ENCODE peak calls at places on chromosomes 4 and X, in eight cellular contexts. Q, O, I, B, P, M, K and A are unnamed samples.

GRCh38 chr4:126939401-126939800 is 693.4 kb upstream of the INTU start:
- DNase-seq in P (no peak), O (no peak), K (no peak), M (no peak), B (no peak), I (no peak), Q (no peak), A (no peak)

GRCh38 chrX:110414679-110415439 is 56.2 kb downstream of the RTL9 start:
- DNase-seq in Q (no peak), I (no peak), O (no peak), M (peak; percentile 15), B (no peak), K (no peak), P (no peak), A (no peak)

GRCh38 chrX:133813991-133814390 is 171.4 kb downstream of the GPC3 start:
- DNase-seq in P (no peak), Q (no peak), O (no peak), I (no peak), K (no peak), B (no peak), M (no peak), A (no peak)

GRCh38 chrX:24208494-24209240 is 59.1 kb downstream of the ZFX start:
- DNase-seq in P (no peak), K (no peak), O (no peak), I (no peak), B (no peak), M (no peak), Q (no peak), A (no peak)

GRCh38 chr4:71261633-71262121 is 77.1 kb upstream of the SLC4A4 start:
- DNase-seq in Q (no peak), M (peak; percentile 20), O (no peak), P (no peak), B (no peak), K (no peak), I (no peak), A (no peak)

GRCh38 chr4:83599183-83599582 is 63.3 kb downstream of the GPAT3 start:
- DNase-seq in B (peak; percentile 55), Q (peak; percentile 46), I (no peak), M (no peak), K (peak; percentile 27), O (no peak), P (peak; percentile 23), A (peak; percentile 63)

GRCh38 chr4:148430847-148431246 is 11.4 kb downstream of the NR3C2 start:
- DNase-seq in Q (no peak), M (no peak), P (no peak), B (no peak), O (no peak), K (no peak), I (no peak), A (no peak)

GRCh38 chrX:68985135-68985725 is 156.4 kb downstream of the EFNB1 start:
- DNase-seq in O (no peak), Q (no peak), B (peak; percentile 2), M (no peak), I (no peak), P (no peak), K (no peak), A (peak; percentile 1)

GRCh38 chr4:78592104-78592783 is 40.7 kb downstream of the ANXA3 start:
- DNase-seq in I (no peak), M (no peak), K (no peak), Q (peak; percentile 12), P (no peak), O (peak; percentile 3), B (peak; percentile 70), A (peak; percentile 73)

GRCh38 chr4:168879178-168879577 is 130.9 kb downstream of the CBR4 start:
- DNase-seq in B (no peak), Q (no peak), M (no peak), O (no peak), I (no peak), K (no peak), P (no peak), A (no peak)
- H3K4me1 ChIP-seq in B (no peaks in the 10 kb centered on the region), Q (peaks cover 26% of the 10 kb centered on the region), M (peaks cover 4% of the 10 kb centered on the region), O (peaks cover 5% of the 10 kb centered on the region), I (no peaks in the 10 kb centered on the region), K (peaks cover 25% of the 10 kb centered on the region), P (peaks cover 15% of the 10 kb centered on the region), A (no peaks in the 10 kb centered on the region)

GRCh38 chr4:42781325-42781724 is 111.2 kb upstream of the GRXCR1 start:
- DNase-seq in B (no peak), Q (no peak), I (no peak), M (no peak), K (no peak), P (no peak), O (no peak), A (no peak)

GRCh38 chr4:42778349-42778748 is 114.2 kb upstream of the GRXCR1 start:
- DNase-seq in B (no peak), M (no peak), O (no peak), P (no peak), I (no peak), Q (no peak), K (no peak), A (no peak)
- TF ChIP-seq REST in B (no peak), M (no peak), O (no peak), P (no peak), I (no peak), Q (no peak), K (no peak), A (no peak)

DNA sequence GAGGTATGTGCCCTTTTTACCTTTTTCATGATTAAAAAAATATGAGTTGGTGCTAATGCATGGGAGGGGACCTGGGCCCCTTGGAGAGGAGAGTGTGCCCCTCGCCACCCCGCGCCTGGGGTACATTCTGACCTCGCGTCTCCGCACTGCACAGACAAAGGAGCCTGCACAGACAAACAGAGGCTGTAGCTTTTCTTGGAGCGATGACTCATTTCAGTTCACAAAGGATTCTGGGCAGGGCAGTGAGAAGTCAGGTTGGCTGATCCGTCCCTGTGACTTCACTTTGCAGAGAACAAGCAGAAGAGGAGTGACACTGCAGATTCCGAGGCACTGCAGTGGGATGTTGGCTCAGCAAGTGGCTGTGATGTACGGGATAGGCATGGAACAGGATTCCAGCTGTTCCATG is 82.9 kb downstream of the STOX2 start:
- DNase-seq in B (peak; percentile 16), K (peak; percentile 7), Q (peak; percentile 95), P (peak; percentile 68), I (peak; percentile 28), M (no peak), O (peak; percentile 54), A (peak; percentile 35)
- H3K4me3 ChIP-seq in B (no peak overlapping the region), K (no peak overlapping the region), Q (peak overlapping the region; percentile 47), P (peak overlapping the region; percentile 59), I (peak overlapping the region; percentile 40), M (no peak overlapping the region), O (peak overlapping the region; percentile 40), A (no peak overlapping the region)

DNA sequence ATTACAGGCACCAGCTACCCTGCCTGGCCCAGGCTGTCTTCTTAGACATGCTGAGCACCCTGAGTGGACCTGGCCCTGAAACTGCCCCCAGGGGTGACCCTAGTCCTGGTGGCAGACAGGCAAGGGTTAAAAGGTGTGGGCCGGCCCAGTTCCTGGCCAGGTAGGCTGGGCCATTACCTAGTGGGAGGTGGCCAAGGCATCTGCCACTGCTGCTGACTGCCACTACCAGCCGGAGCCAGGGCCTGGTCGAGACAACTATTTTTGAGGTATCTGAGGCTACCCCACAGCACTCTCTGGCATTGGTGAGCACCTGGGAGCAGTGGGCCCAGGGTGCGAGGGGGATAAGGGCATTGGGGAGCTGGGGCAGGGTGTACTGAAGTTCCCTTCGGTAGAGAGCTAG is at the start of gene CCDC120:
- DNase-seq in O (no peak), P (no peak), M (no peak), I (no peak), Q (no peak), K (no peak), B (no peak), A (peak; percentile 62)
- H3K4me1 ChIP-seq in O (no peaks in the 10 kb centered on the region), P (peaks cover 12% of the 10 kb centered on the region), M (no peaks in the 10 kb centered on the region), I (peaks cover 3% of the 10 kb centered on the region), Q (no peaks in the 10 kb centered on the region), K (peaks cover 45% of the 10 kb centered on the region), B (no peaks in the 10 kb centered on the region), A (peaks cover 3% of the 10 kb centered on the region)

DNA sequence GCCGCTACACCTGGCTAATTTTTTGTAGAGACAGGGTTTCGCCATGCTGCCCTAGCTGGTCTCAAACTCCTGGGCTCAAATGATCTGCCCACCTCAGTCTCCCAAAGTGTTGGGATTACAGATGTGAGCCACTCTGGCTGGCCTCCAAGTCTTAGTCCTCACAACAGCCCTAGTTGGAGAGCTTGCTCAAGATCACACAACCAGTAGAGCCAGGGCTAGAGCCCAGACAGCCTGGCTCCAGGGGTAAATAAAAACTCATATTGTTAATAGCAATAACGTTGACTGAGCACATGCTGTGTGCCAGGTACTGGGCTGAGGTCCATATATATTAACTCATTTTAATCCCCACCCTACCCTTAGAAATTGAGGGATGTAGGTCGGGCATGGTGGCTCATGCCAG is 7.3 kb upstream of the JAKMIP1 start:
- DNase-seq in Q (no peak), K (no peak), P (no peak), O (no peak), M (no peak), B (no peak), I (no peak), A (no peak)
- TF ChIP-seq REST in Q (no peak), K (no peak), P (no peak), O (no peak), M (no peak), B (no peak), I (no peak), A (no peak)

GRCh38 chr4:89298160-89298559 is 9.4 kb downstream of the GPRIN3 start:
- DNase-seq in M (no peak), P (no peak), B (no peak), K (no peak), I (no peak), O (no peak), Q (no peak), A (peak; percentile 9)

GRCh38 chr4:89300490-89300889 is 7.1 kb downstream of the GPRIN3 start:
- DNase-seq in P (no peak), B (no peak), I (no peak), M (no peak), Q (no peak), K (no peak), O (no peak), A (no peak)

GRCh38 chr4:89299153-89299789 is 8.3 kb downstream of the GPRIN3 start:
- DNase-seq in K (no peak), P (no peak), Q (peak; percentile 64), I (no peak), O (no peak), M (no peak), B (no peak), A (no peak)

GRCh38 chr4:89300060-89300459 is 7.5 kb downstream of the GPRIN3 start:
- DNase-seq in M (no peak), P (no peak), O (no peak), Q (no peak), B (no peak), K (no peak), I (no peak), A (no peak)

GRCh38 chr4:89298788-89299152 is 8.8 kb downstream of the GPRIN3 start:
- DNase-seq in M (no peak), P (no peak), B (no peak), O (no peak), K (no peak), I (no peak), Q (no peak), A (no peak)
- H3K4me3 ChIP-seq in M (no peak overlapping the region), P (no peak overlapping the region), B (no peak overlapping the region), O (no peak overlapping the region), K (no peak overlapping the region), I (no peak overlapping the region), Q (peak overlapping the region; percentile 42), A (no peak overlapping the region)

GRCh38 chr4:93031431-93032098 is 727.8 kb downstream of the GRID2 start:
- DNase-seq in I (no peak), K (no peak), M (no peak), P (no peak), B (no peak), Q (no peak), O (no peak), A (no peak)
- H3K4me1 ChIP-seq in I (no peaks in the 10 kb centered on the region), K (no peaks in the 10 kb centered on the region), M (no peaks in the 10 kb centered on the region), P (no peaks in the 10 kb centered on the region), B (no peaks in the 10 kb centered on the region), Q (no peaks in the 10 kb centered on the region), O (no peaks in the 10 kb centered on the region), A (no peaks in the 10 kb centered on the region)

GRCh38 chr4:98887137-98887536 is 41.8 kb downstream of the EIF4E start:
- DNase-seq in P (no peak), Q (no peak), B (no peak), I (no peak), M (no peak), K (no peak), O (no peak), A (no peak)
- TF ChIP-seq REST in P (no peak), Q (no peak), B (no peak), I (no peak), M (no peak), K (no peak), O (no peak), A (no peak)